ENCODE peak calls at places on chromosomes 5 and 9, in ten cellular contexts. R is kidney epithelial cell; T is left ventricle myocardium inferior; D is nephron progenitor cell; K is MM.1S; M is lower leg skin; A is AG09319; N is fibroblast of pulmonary artery; Q is CD8-positive, alpha-beta T cell; S is prostate gland. V is an unnamed sample.

GRCh38 chr9:105444130-105444529 is 3.7 kb upstream of the FSD1L start:
- DNase-seq in R (no peak), T (no peak), D (no peak), K (no peak), M (no peak), A (no peak), N (no peak), Q (no peak), S (no peak), V (no peak)

GRCh38 chr9:29647451-29647850 is 2074.2 kb upstream of the C9orf72 start:
- DNase-seq in R (no peak), T (no peak), D (no peak), K (no peak), M (no peak), A (no peak), N (peak), Q (no peak), S (no peak), V (no peak)

GRCh38 chr9:106846847-106847246 is 16.1 kb upstream of the ZNF462 start:
- DNase-seq in R (no peak), T (no peak), D (no peak), K (no peak), M (no peak), A (no peak), N (peak), Q (no peak), S (no peak), V (no peak)

GRCh38 chr5:165328856-165329255 is 1823.4 kb downstream of the MAT2B start:
- DNase-seq in R (no peak), T (no peak), D (no peak), K (no peak), M (no peak), A (no peak), N (peak), Q (no peak), S (no peak), V (no peak)

GRCh38 chr5:111337688-111338087 is 113.5 kb downstream of the CAMK4 start:
- DNase-seq in R (no peak), T (no peak), D (no peak), K (no peak), M (no peak), A (no peak), N (no peak), Q (no peak), S (no peak), V (no peak)

GRCh38 chr9:123251324-123251723 is 17.1 kb downstream of the STRBP start:
- DNase-seq in R (no peak), T (no peak), D (no peak), K (no peak), M (no peak), A (no peak), N (no peak), Q (no peak), S (no peak), V (no peak)

GRCh38 chr9:124389146-124389939 is 25.9 kb downstream of the PSMB7 start:
- DNase-seq in R (no peak), T (no peak), D (no peak), K (no peak), M (no peak), A (no peak), N (no peak), Q (no peak), S (no peak), V (no peak)

GRCh38 chr5:158873115-158873514 is 226.6 kb downstream of the EBF1 start:
- DNase-seq in R (no peak), T (no peak), D (no peak), K (no peak), M (no peak), A (no peak), N (no peak), Q (no peak), S (no peak), V (no peak)

DNA sequence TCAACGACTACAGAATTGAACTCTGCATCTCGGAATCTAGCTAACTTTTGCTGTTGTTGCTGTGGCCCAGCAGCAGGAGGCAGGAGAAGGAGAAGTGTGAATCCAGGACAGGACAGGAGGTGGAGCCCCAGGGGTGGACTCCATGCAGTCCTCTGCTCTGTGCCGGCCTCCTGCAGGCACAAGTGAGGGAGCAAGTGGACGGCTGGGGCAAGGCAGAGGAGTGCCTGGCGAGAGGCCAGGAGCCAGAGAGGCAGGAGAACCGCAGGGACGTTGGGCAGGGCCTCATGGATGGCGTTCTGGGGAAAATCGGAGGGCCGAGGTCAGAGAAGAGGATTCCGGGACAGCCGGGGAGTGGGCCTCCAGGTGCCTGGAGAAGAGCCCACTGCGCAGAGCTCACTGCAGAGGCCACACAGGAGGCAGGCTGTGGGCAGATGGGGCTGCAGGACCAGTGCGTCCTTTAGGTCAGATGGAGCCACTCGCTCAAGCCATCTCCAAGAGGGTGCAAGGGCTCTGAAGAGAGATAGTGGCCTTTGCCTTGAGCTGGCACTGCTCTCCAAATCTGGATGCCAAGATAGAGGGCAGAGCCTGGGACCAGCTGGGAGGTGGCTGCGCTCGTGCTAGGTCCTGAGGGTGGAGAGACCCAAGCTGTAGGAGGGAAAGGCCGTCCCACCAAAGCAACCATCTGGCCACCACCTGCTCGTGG is 214.0 kb downstream of the FANCC start:
- DNase-seq in R (no peak), T (peak), D (no peak), K (no peak), M (no peak), A (no peak), N (no peak), Q (no peak), S (no peak), V (no peak)
- TF ChIP-seq CTCF in R (peak), T (no peak), D (no peak), K (no peak), M (no peak), A (peak), N (peak), Q (no peak), S (peak), V (no peak)

GRCh38 chr5:1799110-1799601 is 481 bp downstream of the MRPL36 start:
- DNase-seq in R (no peak), T (no peak), D (peak), K (peak), M (no peak), A (no peak), N (peak), Q (no peak), S (no peak), V (peak)
- TF ChIP-seq CTCF in R (no peak), T (no peak), D (no peak), K (no peak), M (no peak), A (no peak), N (no peak), Q (no peak), S (no peak), V (no peak)

GRCh38 chr5:176844281-176844680 is 33.9 kb downstream of the UNC5A start:
- DNase-seq in R (no peak), T (no peak), D (no peak), K (no peak), M (no peak), A (no peak), N (no peak), Q (no peak), S (no peak), V (no peak)

GRCh38 chr5:176846335-176847140 is 36.2 kb downstream of the UNC5A start:
- DNase-seq in R (no peak), T (no peak), D (no peak), K (no peak), M (no peak), A (no peak), N (no peak), Q (no peak), S (no peak), V (no peak)

GRCh38 chr5:176844706-176845391 is 34.5 kb downstream of the UNC5A start:
- DNase-seq in R (no peak), T (no peak), D (no peak), K (no peak), M (no peak), A (no peak), N (peak), Q (no peak), S (no peak), V (no peak)

GRCh38 chr5:176843673-176844072 is 33.3 kb downstream of the UNC5A start:
- DNase-seq in R (no peak), T (no peak), D (no peak), K (no peak), M (no peak), A (no peak), N (no peak), Q (no peak), S (no peak), V (no peak)

GRCh38 chr5:176845392-176845713 is 35.0 kb downstream of the UNC5A start:
- DNase-seq in R (no peak), T (no peak), D (no peak), K (no peak), M (no peak), A (no peak), N (no peak), Q (no peak), S (no peak), V (no peak)
- TF ChIP-seq CTCF in R (peak), T (no peak), D (no peak), K (no peak), M (no peak), A (no peak), N (no peak), Q (no peak), S (no peak), V (no peak)

GRCh38 chr5:134132372-134133212 is 18.1 kb downstream of the TCF7 start:
- DNase-seq in R (no peak), T (peak), D (no peak), K (no peak), M (no peak), A (no peak), N (no peak), Q (peak), S (no peak), V (peak)
- TF ChIP-seq CTCF in R (no peak), T (no peak), D (no peak), K (no peak), M (no peak), A (no peak), N (no peak), Q (peak), S (no peak), V (peak)

GRCh38 chr9:131999692-132000551 is 79.7 kb downstream of the MED27 start:
- DNase-seq in R (peak), T (no peak), D (no peak), K (no peak), M (no peak), A (no peak), N (peak), Q (no peak), S (no peak), V (no peak)
- TF ChIP-seq CTCF in R (peak), T (no peak), D (no peak), K (no peak), M (no peak), A (no peak), N (peak), Q (no peak), S (no peak), V (no peak)

V was measured in GM10248.